ENCODE peak calls at places on chromosomes 16 and 17, in eight cellular contexts. M is HEK293T; D is CD8-positive, alpha-beta T cell; E is right atrium auricular region; N is activated naive CD8-positive, alpha-beta T cell treated with anti-CD3 and anti-CD28 coated beads for 36 hours; Y is NCI-H774; U is KBM-7; P is CD4-positive, alpha-beta T cell. X is an unnamed sample.

GRCh38 chr17:71423871-71424546 is 696.8 kb upstream of the SOX9 start:
- DNase-seq in M (no peak), D (no peak), E (no peak), N (no peak), Y (no peak), U (no peak), P (no peak), X (no peak)

GRCh38 chr17:76709077-76709950 is 1.5 kb downstream of the MXRA7 start:
- DNase-seq in M (peak; percentile 81), D (no peak), E (peak; percentile 97), N (no peak), Y (no peak), U (no peak), P (no peak), X (no peak)

GRCh38 chr17:72349508-72350472 is 229.0 kb downstream of the SOX9 start:
- DNase-seq in M (no peak), D (no peak), E (no peak), N (no peak), Y (no peak), U (no peak), P (no peak), X (no peak)

GRCh38 chr17:56392274-56392673 is 201.2 kb upstream of the NOG start:
- DNase-seq in M (no peak), D (no peak), E (no peak), N (no peak), Y (no peak), U (no peak), P (no peak), X (no peak)

GRCh38 chr16:56202036-56202435 is 10.7 kb downstream of the GNAO1 start:
- DNase-seq in M (no peak), D (peak; percentile 24), E (no peak), N (peak; percentile 24), Y (no peak), U (no peak), P (no peak), X (no peak)

GRCh38 chr17:80921159-80921558 is 70.5 kb upstream of the CHMP6 start:
- DNase-seq in M (no peak), D (no peak), E (no peak), N (no peak), Y (no peak), U (no peak), P (no peak), X (no peak)

GRCh38 chr16:3461120-3461519 is 17.6 kb downstream of the NAA60 start:
- DNase-seq in M (no peak), D (peak; percentile 65), E (no peak), N (peak; percentile 57), Y (no peak), U (peak; percentile 53), P (peak; percentile 38), X (no peak)

GRCh38 chr17:42120161-42121065 is 754 bp downstream of the KAT2A start:
- DNase-seq in M (peak; percentile 62), D (no peak), E (no peak), N (no peak), Y (no peak), U (no peak), P (no peak), X (no peak)

GRCh38 chr16:56662357-56663354 is 4.9 kb downstream of the MT1F start:
- DNase-seq in M (no peak), D (peak; percentile 28), E (no peak), N (peak; percentile 51), Y (no peak), U (no peak), P (peak; percentile 19), X (no peak)

GRCh38 chr16:65287307-65287706 is 165.4 kb upstream of the CDH11 start:
- DNase-seq in M (no peak), D (no peak), E (no peak), N (no peak), Y (no peak), U (no peak), P (no peak), X (no peak)

GRCh38 chr17:28173071-28173561 is 130.6 kb downstream of the NLK start:
- DNase-seq in M (no peak), D (no peak), E (no peak), N (no peak), Y (no peak), U (peak; percentile 63), P (no peak), X (peak; percentile 11)

GRCh38 chr17:2222301-2222700 is 81.3 kb downstream of the SMG6 start:
- DNase-seq in M (no peak), D (no peak), E (peak; percentile 47), N (no peak), Y (no peak), U (no peak), P (no peak), X (no peak)

GRCh38 chr17:13582776-13583414 is 18.8 kb downstream of the HS3ST3A1 start:
- DNase-seq in M (no peak), D (no peak), E (no peak), N (no peak), Y (no peak), U (no peak), P (no peak), X (no peak)

GRCh38 chr17:76500074-76500744 is 1.0 kb downstream of the RHBDF2 start:
- DNase-seq in M (no peak), D (no peak), E (no peak), N (no peak), Y (no peak), U (no peak), P (no peak), X (no peak)

GRCh38 chr17:46193246-46193625 is at the start of gene KANSL1:
- DNase-seq in M (peak; percentile 94), D (peak; percentile 88), E (peak; percentile 76), N (peak; percentile 92), Y (peak; percentile 89), U (peak; percentile 83), P (peak; percentile 84), X (peak; percentile 61)

GRCh38 chr17:2054740-2055493 is at the start of gene HIC1:
- DNase-seq in M (peak; percentile 84), D (peak; percentile 73), E (no peak), N (peak; percentile 90), Y (peak; percentile 15), U (peak; percentile 87), P (peak; percentile 80), X (no peak)

GRCh38 chr16:86740298-86740697 is 161.9 kb downstream of the FOXL1 start:
- DNase-seq in M (no peak), D (no peak), E (no peak), N (no peak), Y (no peak), U (no peak), P (no peak), X (no peak)

GRCh38 chr17:74451557-74451956 is 14.9 kb upstream of the CD300A start:
- DNase-seq in M (no peak), D (no peak), E (no peak), N (no peak), Y (no peak), U (no peak), P (no peak), X (no peak)

GRCh38 chr17:27564463-27564862 is 66.5 kb upstream of the LGALS9 start:
- DNase-seq in M (no peak), D (no peak), E (no peak), N (no peak), Y (no peak), U (peak; percentile 33), P (no peak), X (no peak)

GRCh38 chr16:30068750-30069574 is 3.4 kb downstream of the ALDOA start:
- DNase-seq in M (no peak), D (peak; percentile 59), E (no peak), N (peak; percentile 62), Y (no peak), U (peak; percentile 57), P (peak; percentile 62), X (no peak)

GRCh38 chr17:28118362-28118761 is 75.9 kb downstream of the NLK start:
- DNase-seq in M (no peak), D (no peak), E (no peak), N (no peak), Y (no peak), U (peak; percentile 66), P (no peak), X (no peak)

X was measured in NT2/D1.